ENCODE peak calls at places on chromosomes 16 and 17, in seven cellular contexts. One of them, this sample, is unnamed.

GRCh38 chr16:14151256-14152030 is 80.3 kb downstream of the MRTFB start:
- DNase-seq in endodermal cell: no peak
- DNase-seq in fibroblast of the aortic adventitia: peak
- DNase-seq in thoracic aorta: no peak
- DNase-seq in cardiac muscle cell: no peak
- DNase-seq in sigmoid colon: no peak
- DNase-seq in GM10248: no peak
- DNase-seq in this sample: peak

GRCh38 chr17:8542599-8542998 is 87.9 kb downstream of the MYH10 start:
- DNase-seq in endodermal cell: no peak
- DNase-seq in fibroblast of the aortic adventitia: no peak
- DNase-seq in thoracic aorta: no peak
- DNase-seq in cardiac muscle cell: no peak
- DNase-seq in sigmoid colon: no peak
- DNase-seq in GM10248: no peak
- DNase-seq in this sample: no peak

GRCh38 chr17:83145831-83146230 is 66.4 kb downstream of the METRNL start:
- DNase-seq in endodermal cell: no peak
- DNase-seq in fibroblast of the aortic adventitia: no peak
- DNase-seq in thoracic aorta: no peak
- DNase-seq in cardiac muscle cell: no peak
- DNase-seq in sigmoid colon: peak
- DNase-seq in GM10248: no peak
- DNase-seq in this sample: no peak

GRCh38 chr16:9791566-9791965 is 390.7 kb downstream of the GRIN2A start:
- DNase-seq in endodermal cell: no peak
- DNase-seq in fibroblast of the aortic adventitia: no peak
- DNase-seq in thoracic aorta: no peak
- DNase-seq in cardiac muscle cell: no peak
- DNase-seq in sigmoid colon: no peak
- DNase-seq in GM10248: no peak
- DNase-seq in this sample: no peak

GRCh38 chr17:61579961-61580360 is 11.1 kb downstream of the NACA2 start:
- DNase-seq in endodermal cell: peak
- DNase-seq in fibroblast of the aortic adventitia: no peak
- DNase-seq in thoracic aorta: no peak
- DNase-seq in cardiac muscle cell: no peak
- DNase-seq in sigmoid colon: no peak
- DNase-seq in GM10248: no peak
- DNase-seq in this sample: no peak

GRCh38 chr16:50273888-50274770 is 7.8 kb downstream of the ADCY7 start:
- DNase-seq in endodermal cell: no peak
- DNase-seq in fibroblast of the aortic adventitia: no peak
- DNase-seq in thoracic aorta: no peak
- DNase-seq in cardiac muscle cell: no peak
- DNase-seq in sigmoid colon: no peak
- DNase-seq in GM10248: peak
- DNase-seq in this sample: no peak

GRCh38 chr17:35807371-35808144 is 1.7 kb upstream of the TAF15 start:
- DNase-seq in endodermal cell: no peak
- DNase-seq in fibroblast of the aortic adventitia: peak
- DNase-seq in thoracic aorta: no peak
- DNase-seq in cardiac muscle cell: no peak
- DNase-seq in sigmoid colon: no peak
- DNase-seq in GM10248: no peak
- DNase-seq in this sample: peak

GRCh38 chr16:83882118-83882879 is 16.6 kb upstream of the MLYCD start:
- DNase-seq in endodermal cell: peak
- DNase-seq in fibroblast of the aortic adventitia: no peak
- DNase-seq in thoracic aorta: no peak
- DNase-seq in cardiac muscle cell: peak
- DNase-seq in sigmoid colon: no peak
- DNase-seq in GM10248: no peak
- DNase-seq in this sample: no peak

GRCh38 chr16:9159839-9160550 is 68.6 kb downstream of the HAPSTR1 start:
- DNase-seq in endodermal cell: peak
- DNase-seq in fibroblast of the aortic adventitia: peak
- DNase-seq in thoracic aorta: no peak
- DNase-seq in cardiac muscle cell: peak
- DNase-seq in sigmoid colon: no peak
- DNase-seq in GM10248: peak
- DNase-seq in this sample: peak

GRCh38 chr16:47873434-47873833 is 282.4 kb downstream of the ABCC12 start:
- DNase-seq in endodermal cell: peak
- DNase-seq in fibroblast of the aortic adventitia: no peak
- DNase-seq in thoracic aorta: no peak
- DNase-seq in cardiac muscle cell: no peak
- DNase-seq in sigmoid colon: no peak
- DNase-seq in GM10248: no peak
- DNase-seq in this sample: no peak

GRCh38 chr17:40319651-40320550 is 10.9 kb downstream of the RARA start:
- DNase-seq in endodermal cell: no peak
- DNase-seq in fibroblast of the aortic adventitia: no peak
- DNase-seq in thoracic aorta: no peak
- DNase-seq in cardiac muscle cell: no peak
- DNase-seq in sigmoid colon: no peak
- DNase-seq in GM10248: no peak
- DNase-seq in this sample: no peak

GRCh38 chr16:84369938-84370627 is 1.7 kb downstream of the ATP2C2 start:
- DNase-seq in endodermal cell: no peak
- DNase-seq in fibroblast of the aortic adventitia: no peak
- DNase-seq in thoracic aorta: no peak
- DNase-seq in cardiac muscle cell: no peak
- DNase-seq in sigmoid colon: no peak
- DNase-seq in GM10248: no peak
- DNase-seq in this sample: no peak

GRCh38 chr16:50403491-50403890 is 34.7 kb upstream of the BRD7 start:
- DNase-seq in endodermal cell: no peak
- DNase-seq in fibroblast of the aortic adventitia: no peak
- DNase-seq in thoracic aorta: no peak
- DNase-seq in cardiac muscle cell: no peak
- DNase-seq in sigmoid colon: no peak
- DNase-seq in GM10248: no peak
- DNase-seq in this sample: no peak

GRCh38 chr17:81514735-81515529 is 2.3 kb upstream of the ACTG1 start:
- DNase-seq in endodermal cell: peak
- DNase-seq in fibroblast of the aortic adventitia: peak
- DNase-seq in thoracic aorta: no peak
- DNase-seq in cardiac muscle cell: peak
- DNase-seq in sigmoid colon: peak
- DNase-seq in GM10248: peak
- DNase-seq in this sample: peak

GRCh38 chr16:55035037-55035436 is 104.4 kb downstream of the IRX5 start:
- DNase-seq in endodermal cell: peak
- DNase-seq in fibroblast of the aortic adventitia: peak
- DNase-seq in thoracic aorta: no peak
- DNase-seq in cardiac muscle cell: peak
- DNase-seq in sigmoid colon: no peak
- DNase-seq in GM10248: peak
- DNase-seq in this sample: no peak

GRCh38 chr17:50931003-50931878 is 65.1 kb upstream of the TOB1 start:
- DNase-seq in endodermal cell: peak
- DNase-seq in fibroblast of the aortic adventitia: peak
- DNase-seq in thoracic aorta: peak
- DNase-seq in cardiac muscle cell: peak
- DNase-seq in sigmoid colon: peak
- DNase-seq in GM10248: peak
- DNase-seq in this sample: peak

GRCh38 chr17:79592198-79592597 is 18.7 kb downstream of the RBFOX3 start:
- DNase-seq in endodermal cell: no peak
- DNase-seq in fibroblast of the aortic adventitia: no peak
- DNase-seq in thoracic aorta: no peak
- DNase-seq in cardiac muscle cell: no peak
- DNase-seq in sigmoid colon: no peak
- DNase-seq in GM10248: no peak
- DNase-seq in this sample: no peak

GRCh38 chr16:1019234-1019933 is 37.8 kb downstream of the SOX8 start:
- DNase-seq in endodermal cell: no peak
- DNase-seq in fibroblast of the aortic adventitia: peak
- DNase-seq in thoracic aorta: no peak
- DNase-seq in cardiac muscle cell: no peak
- DNase-seq in sigmoid colon: no peak
- DNase-seq in GM10248: no peak
- DNase-seq in this sample: peak

GRCh38 chr16:82016268-82016667 is 5.0 kb upstream of the SDR42E1 start:
- DNase-seq in endodermal cell: no peak
- DNase-seq in fibroblast of the aortic adventitia: peak
- DNase-seq in thoracic aorta: no peak
- DNase-seq in cardiac muscle cell: no peak
- DNase-seq in sigmoid colon: no peak
- DNase-seq in GM10248: no peak
- DNase-seq in this sample: peak

GRCh38 chr17:40608061-40608581 is 39.5 kb downstream of the SMARCE1 start:
- DNase-seq in endodermal cell: no peak
- DNase-seq in fibroblast of the aortic adventitia: no peak
- DNase-seq in thoracic aorta: no peak
- DNase-seq in cardiac muscle cell: no peak
- DNase-seq in sigmoid colon: no peak
- DNase-seq in GM10248: no peak
- DNase-seq in this sample: no peak

GRCh38 chr16:65809627-65810026 is 556.9 kb upstream of the CDH5 start:
- DNase-seq in endodermal cell: no peak
- DNase-seq in fibroblast of the aortic adventitia: no peak
- DNase-seq in thoracic aorta: no peak
- DNase-seq in cardiac muscle cell: no peak
- DNase-seq in sigmoid colon: no peak
- DNase-seq in GM10248: no peak
- DNase-seq in this sample: no peak

DNA sequence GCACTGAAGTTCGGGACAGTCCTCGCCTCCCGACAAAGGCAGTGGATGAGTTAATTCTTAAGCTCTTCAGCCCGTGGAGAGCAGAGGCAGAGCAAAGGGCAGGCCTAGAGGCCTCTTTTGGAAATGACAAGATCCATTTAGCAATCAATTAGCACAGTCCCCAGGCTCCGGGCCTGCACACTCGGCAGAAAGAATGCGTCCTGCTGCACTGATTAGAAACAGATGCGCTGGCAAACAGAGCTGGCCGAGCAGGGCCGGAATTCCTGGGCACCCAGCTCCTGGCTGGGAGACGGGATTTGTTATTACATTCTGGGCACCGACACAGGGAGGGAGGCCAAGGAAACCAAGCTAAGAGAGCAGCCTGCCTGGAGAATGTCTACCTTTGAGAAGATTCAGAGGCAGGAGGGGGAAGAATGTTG is 162.9 kb downstream of the COPRS start:
- DNase-seq in endodermal cell: peak
- DNase-seq in fibroblast of the aortic adventitia: peak
- DNase-seq in thoracic aorta: peak
- DNase-seq in cardiac muscle cell: peak
- DNase-seq in sigmoid colon: peak
- DNase-seq in GM10248: no peak
- DNase-seq in this sample: peak
- TF ChIP-seq CTCF in endodermal cell: peak
- TF ChIP-seq CTCF in fibroblast of the aortic adventitia: peak
- TF ChIP-seq CTCF in thoracic aorta: peak
- TF ChIP-seq CTCF in cardiac muscle cell: peak
- TF ChIP-seq CTCF in sigmoid colon: no peak
- TF ChIP-seq CTCF in GM10248: no peak
- TF ChIP-seq CTCF in this sample: peak

DNA sequence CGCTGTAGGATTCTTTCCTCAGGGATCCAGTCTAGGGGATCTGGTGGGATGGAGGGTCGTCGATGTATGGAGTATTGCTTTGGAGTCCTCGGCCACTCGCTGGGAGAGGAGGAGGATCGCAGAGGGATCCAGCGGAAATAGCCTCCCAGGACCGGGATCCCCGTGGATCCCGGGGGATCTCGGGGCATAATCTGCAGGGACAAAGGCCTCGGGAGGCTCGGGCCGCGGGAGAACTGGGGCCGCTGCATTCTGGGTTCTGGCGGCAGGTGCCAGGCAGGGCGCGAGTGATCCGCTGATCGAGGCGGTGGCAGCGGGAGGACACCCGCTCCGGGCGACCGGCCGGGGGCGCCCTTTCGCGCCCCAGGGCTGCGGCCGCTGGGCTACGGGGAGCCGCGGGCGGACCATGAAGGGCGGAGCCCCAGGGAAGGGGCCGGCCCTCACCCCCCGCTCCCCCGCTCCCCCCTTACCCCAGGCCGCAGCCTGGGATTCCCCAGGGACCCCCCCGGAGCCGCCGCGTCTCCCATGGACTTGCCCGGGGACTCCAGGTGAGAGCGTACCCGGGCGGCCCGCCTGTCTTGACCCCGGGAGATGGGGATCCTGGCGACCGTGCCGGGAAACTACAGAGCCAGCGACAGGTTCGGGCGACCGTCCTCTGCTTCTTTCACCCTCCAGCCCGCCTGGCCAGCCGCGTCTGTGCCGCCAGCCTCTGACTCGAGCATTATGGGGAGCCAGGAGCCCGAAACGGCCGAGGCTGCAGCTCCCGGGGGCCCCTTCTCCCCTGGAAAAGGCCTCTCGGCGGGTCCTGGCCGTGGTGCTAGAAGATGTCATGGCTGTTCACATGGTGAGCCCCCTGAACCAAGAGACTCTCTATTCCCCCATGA is 604 bp downstream of the PRR14 start:
- DNase-seq in endodermal cell: peak
- DNase-seq in fibroblast of the aortic adventitia: peak
- DNase-seq in thoracic aorta: no peak
- DNase-seq in cardiac muscle cell: peak
- DNase-seq in sigmoid colon: peak
- DNase-seq in GM10248: peak
- DNase-seq in this sample: peak
- TF ChIP-seq CTCF in endodermal cell: peak
- TF ChIP-seq CTCF in fibroblast of the aortic adventitia: peak
- TF ChIP-seq CTCF in thoracic aorta: peak
- TF ChIP-seq CTCF in cardiac muscle cell: peak
- TF ChIP-seq CTCF in sigmoid colon: peak
- TF ChIP-seq CTCF in GM10248: peak
- TF ChIP-seq CTCF in this sample: peak

GRCh38 chr16:3013491-3013951 is 798 bp downstream of the CLDN9 start:
- DNase-seq in endodermal cell: peak
- DNase-seq in fibroblast of the aortic adventitia: no peak
- DNase-seq in thoracic aorta: no peak
- DNase-seq in cardiac muscle cell: no peak
- DNase-seq in sigmoid colon: no peak
- DNase-seq in GM10248: no peak
- DNase-seq in this sample: no peak
- TF ChIP-seq CTCF in endodermal cell: peak
- TF ChIP-seq CTCF in fibroblast of the aortic adventitia: no peak
- TF ChIP-seq CTCF in thoracic aorta: no peak
- TF ChIP-seq CTCF in cardiac muscle cell: no peak
- TF ChIP-seq CTCF in sigmoid colon: no peak
- TF ChIP-seq CTCF in GM10248: no peak
- TF ChIP-seq CTCF in this sample: no peak

DNA sequence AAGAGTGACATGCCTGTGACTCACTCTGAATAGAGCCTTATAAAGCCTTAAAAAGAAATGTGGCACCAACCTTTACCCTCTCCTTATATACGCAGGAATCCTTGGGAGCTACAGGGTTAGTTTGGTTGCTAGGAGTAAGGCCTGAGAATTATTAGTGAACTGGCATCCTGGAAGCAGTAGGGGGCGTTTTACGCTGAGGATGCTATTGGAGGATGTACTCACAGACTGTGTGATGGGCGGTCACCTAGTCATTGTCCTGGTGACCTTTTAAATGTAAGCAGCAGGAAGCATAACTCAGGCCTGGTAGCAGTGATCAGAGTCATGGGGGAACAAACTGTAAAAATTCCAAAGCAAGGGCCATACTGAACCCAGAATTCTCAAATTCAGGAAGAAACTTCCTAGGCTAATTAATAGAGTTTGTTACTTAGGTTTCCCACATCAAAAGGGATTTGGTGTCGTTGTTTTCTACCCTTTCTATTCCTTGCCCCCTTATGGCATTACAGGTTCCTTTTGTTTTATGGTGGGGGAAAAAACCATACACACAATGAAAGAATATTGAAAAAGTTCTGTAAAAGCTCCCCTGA is 153.8 kb downstream of the SNX11 start:
- DNase-seq in endodermal cell: peak
- DNase-seq in fibroblast of the aortic adventitia: no peak
- DNase-seq in thoracic aorta: no peak
- DNase-seq in cardiac muscle cell: peak
- DNase-seq in sigmoid colon: no peak
- DNase-seq in GM10248: no peak
- DNase-seq in this sample: no peak
- TF ChIP-seq CTCF in endodermal cell: peak
- TF ChIP-seq CTCF in fibroblast of the aortic adventitia: peak
- TF ChIP-seq CTCF in thoracic aorta: no peak
- TF ChIP-seq CTCF in cardiac muscle cell: peak
- TF ChIP-seq CTCF in sigmoid colon: no peak
- TF ChIP-seq CTCF in GM10248: peak
- TF ChIP-seq CTCF in this sample: peak